ENCODE peak calls at places on chromosomes 2 and 18, in ten cellular contexts. B is cardiac muscle cell, F is right lobe of liver, V is testis, C is A549, O is DND-41, Q is colonic mucosa, K is suprapubic skin, P is K562, G is MM.1S. I is an unnamed sample.

GRCh38 chr2:186060744-186061143 is 322.1 kb downstream of the FSIP2 start:
- DNase-seq in B (no peak), F (no peak), V (no peak), C (no peak), O (no peak), Q (no peak), K (no peak), P (no peak), G (no peak), I (no peak)

GRCh38 chr2:179068991-179069643 is 19.2 kb upstream of the CCDC141 start:
- DNase-seq in B (no peak), F (no peak), V (no peak), C (no peak), O (no peak), Q (no peak), K (no peak), P (no peak), G (no peak), I (no peak)

GRCh38 chr2:1856481-1856880 is 112.2 kb upstream of the PXDN start:
- DNase-seq in B (no peak), F (no peak), V (no peak), C (no peak), O (no peak), Q (no peak), K (no peak), P (no peak), G (no peak), I (no peak)

GRCh38 chr2:241853651-241854341 is 4.9 kb downstream of the PDCD1 start:
- DNase-seq in B (no peak), F (no peak), V (no peak), C (no peak), O (no peak), Q (no peak), K (peak), P (no peak), G (no peak), I (no peak)

GRCh38 chr2:191758420-191759199 is 80.7 kb downstream of the NABP1 start:
- DNase-seq in B (peak), F (peak), V (peak), C (peak), O (peak), Q (peak), K (no peak), P (peak), G (peak), I (peak)

GRCh38 chr2:8310557-8311455 is 371.1 kb upstream of the ID2 start:
- DNase-seq in B (no peak), F (no peak), V (no peak), C (no peak), O (peak), Q (no peak), K (no peak), P (no peak), G (no peak), I (no peak)

GRCh38 chr18:46096651-46097300 is 1.3 kb downstream of the ATP5F1A start:
- DNase-seq in B (no peak), F (no peak), V (peak), C (peak), O (peak), Q (peak), K (no peak), P (no peak), G (peak), I (peak)

GRCh38 chr2:3105814-3106569 is 271.6 kb downstream of the EIPR1 start:
- DNase-seq in B (no peak), F (no peak), V (no peak), C (no peak), O (no peak), Q (peak), K (peak), P (no peak), G (no peak), I (no peak)

GRCh38 chr2:158202151-158202778 is 100.6 kb downstream of the UPP2 start:
- DNase-seq in B (peak), F (no peak), V (no peak), C (no peak), O (no peak), Q (no peak), K (no peak), P (no peak), G (no peak), I (no peak)

GRCh38 chr18:9434240-9434701 is 41.0 kb upstream of the RALBP1 start:
- DNase-seq in B (no peak), F (no peak), V (no peak), C (no peak), O (no peak), Q (no peak), K (no peak), P (no peak), G (no peak), I (no peak)

GRCh38 chr18:37385846-37386435 is 179.7 kb downstream of the CELF4 start:
- DNase-seq in B (peak), F (no peak), V (no peak), C (peak), O (no peak), Q (no peak), K (no peak), P (peak), G (peak), I (no peak)

GRCh38 chr18:5622905-5623304 is 79.1 kb upstream of the EPB41L3 start:
- DNase-seq in B (no peak), F (no peak), V (no peak), C (no peak), O (no peak), Q (no peak), K (no peak), P (no peak), G (no peak), I (no peak)

GRCh38 chr18:13611058-13611615 is 115.2 kb downstream of the FAM210A start:
- DNase-seq in B (peak), F (no peak), V (peak), C (no peak), O (peak), Q (no peak), K (no peak), P (no peak), G (peak), I (no peak)

GRCh38 chr2:42314892-42315468 is 46.0 kb downstream of the COX7A2L start:
- DNase-seq in B (peak), F (no peak), V (no peak), C (peak), O (no peak), Q (no peak), K (no peak), P (no peak), G (no peak), I (no peak)

GRCh38 chr2:218166791-218167190 is at the start of gene CXCR1:
- DNase-seq in B (no peak), F (no peak), V (no peak), C (no peak), O (peak), Q (no peak), K (no peak), P (no peak), G (peak), I (no peak)

GRCh38 chr2:99140056-99140859 is 1.2 kb upstream of the C2orf15 start:
- DNase-seq in B (no peak), F (no peak), V (no peak), C (no peak), O (no peak), Q (no peak), K (no peak), P (no peak), G (no peak), I (no peak)

GRCh38 chr2:241859436-241860183 is 916 bp upstream of the PDCD1 start:
- DNase-seq in B (peak), F (peak), V (peak), C (no peak), O (peak), Q (peak), K (peak), P (peak), G (peak), I (peak)

DNA sequence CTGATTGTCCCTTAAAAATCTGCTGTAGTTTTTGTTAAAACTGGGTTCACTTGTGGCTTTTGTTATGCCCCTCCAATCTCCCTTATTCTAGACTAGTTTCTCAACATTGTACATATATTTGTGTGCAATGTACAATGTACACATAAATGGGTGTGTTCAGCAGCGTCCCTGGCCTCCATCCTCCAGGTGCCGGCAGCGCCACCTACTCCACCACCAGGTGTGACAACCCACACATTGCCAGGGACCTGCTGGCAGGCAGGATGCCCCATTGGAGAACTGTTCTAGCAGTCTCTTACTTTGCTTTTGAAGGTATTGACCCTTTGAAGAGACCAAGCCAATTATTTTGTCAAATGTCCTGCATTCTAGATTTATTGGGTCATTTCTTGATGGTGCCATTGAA is 75.4 kb downstream of the SH3RF3 start:
- DNase-seq in B (no peak), F (no peak), V (no peak), C (no peak), O (no peak), Q (peak), K (peak), P (no peak), G (no peak), I (no peak)
- TF ChIP-seq CTCF in B (no peak), F (no peak), V (no peak), C (no peak), O (no peak), Q (no peak), K (no peak), P (no peak), G (no peak), I (no peak)

GRCh38 chr2:45006041-45006941 is 3.0 kb downstream of the SIX2 start:
- DNase-seq in B (no peak), F (no peak), V (no peak), C (no peak), O (no peak), Q (no peak), K (no peak), P (no peak), G (no peak), I (no peak)
- H3K4me3 ChIP-seq in B (no peak), F (no peak), V (no peak), C (no peak), O (no peak), Q (no peak), K (no peak), P (no peak), G (no peak), I (no peak)

DNA sequence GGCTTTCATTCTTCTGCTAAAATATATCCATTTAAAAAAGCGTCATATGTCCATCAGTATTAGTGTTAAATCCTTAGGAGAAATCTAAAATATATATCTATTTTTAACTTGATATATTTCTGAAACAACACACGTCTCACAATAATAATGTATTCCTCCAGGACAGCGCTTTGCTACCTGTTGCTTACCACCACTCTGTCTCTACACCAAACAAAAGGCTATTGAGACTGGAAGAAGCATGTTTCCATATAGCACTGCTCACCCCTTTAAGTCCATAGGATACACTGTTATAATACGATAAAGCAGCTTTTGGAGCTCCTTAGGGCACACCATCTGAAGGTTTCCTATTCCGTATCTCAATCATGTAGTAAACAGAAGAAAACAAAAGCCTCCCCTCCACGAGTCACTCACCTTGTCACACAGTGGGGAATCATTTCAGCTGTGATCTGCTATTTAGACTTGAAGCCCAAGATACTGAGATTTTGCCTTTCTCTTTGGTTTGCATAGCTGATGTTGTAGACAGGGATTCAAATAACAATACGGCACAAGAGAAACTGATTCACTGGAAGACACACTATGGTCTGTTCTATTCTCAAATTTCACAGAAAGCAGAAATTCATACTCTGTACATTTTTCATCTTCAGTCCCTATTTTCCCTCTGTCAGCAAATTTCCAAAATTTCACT is 187.3 kb downstream of the TCF4 start:
- DNase-seq in B (peak), F (no peak), V (no peak), C (no peak), O (no peak), Q (no peak), K (no peak), P (no peak), G (no peak), I (no peak)
- H3K27ac ChIP-seq in B (peak), F (peak), V (peak), C (no peak), O (no peak), Q (peak), K (peak), P (no peak), G (no peak), I (no peak)

GRCh38 chr2:217142649-217143266 is 282.9 kb upstream of the TNP1 start:
- DNase-seq in B (peak), F (peak), V (peak), C (peak), O (peak), Q (peak), K (no peak), P (no peak), G (no peak), I (peak)
- TF ChIP-seq CTCF in B (peak), F (peak), V (peak), C (peak), O (peak), Q (peak), K (no peak), P (peak), G (peak), I (peak)

DNA sequence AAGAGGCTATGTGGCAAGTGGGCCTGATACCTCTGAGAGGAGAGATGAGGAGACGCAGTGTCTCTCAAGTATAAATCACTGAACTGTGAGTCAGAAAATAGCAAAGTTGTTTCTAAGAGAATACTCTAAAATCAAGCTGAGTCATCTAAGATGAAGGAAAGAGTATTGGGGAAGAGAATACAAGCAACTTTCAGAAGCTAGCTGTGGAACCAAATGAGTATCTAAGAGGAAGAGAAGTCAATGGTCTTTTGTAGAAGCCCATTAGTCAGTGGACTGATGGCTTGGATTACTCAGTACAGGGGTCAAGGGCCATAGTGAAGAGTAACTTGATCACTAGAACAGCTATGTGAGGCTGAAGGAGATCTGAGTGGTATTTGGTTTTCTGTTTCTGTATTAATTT is 2.7 kb upstream of the DCC start:
- DNase-seq in B (no peak), F (no peak), V (no peak), C (peak), O (no peak), Q (no peak), K (no peak), P (no peak), G (no peak), I (no peak)
- H3K4me3 ChIP-seq in B (no peak), F (no peak), V (no peak), C (no peak), O (no peak), Q (no peak), K (no peak), P (no peak), G (no peak), I (no peak)

I was measured in WERI-Rb-1.